ENCODE peak calls at places on chromosome 14, in five cellular contexts. One of them, this sample, is unnamed.
A peak's percentile ranks its signal among the peaks of the same experiment; 100 is the strongest.

GRCh38 chr14:51653855-51654548 is 2.3 kb downstream of the FRMD6 start:
- DNase-seq in left lobe of liver: no peak
- DNase-seq in GM13977: no peak
- DNase-seq in endothelial cell: no peak
- DNase-seq in central memory CD4-positive, alpha-beta T cell: no peak
- DNase-seq in this sample: no peak

GRCh38 chr14:30129795-30130194 is 202.1 kb upstream of the PRKD1 start:
- DNase-seq in left lobe of liver: no peak
- DNase-seq in GM13977: no peak
- DNase-seq in endothelial cell: no peak
- DNase-seq in central memory CD4-positive, alpha-beta T cell: no peak
- DNase-seq in this sample: no peak

GRCh38 chr14:31611778-31612433 is 50.7 kb downstream of the NUBPL start:
- DNase-seq in left lobe of liver: no peak
- DNase-seq in GM13977: no peak
- DNase-seq in endothelial cell: no peak
- DNase-seq in central memory CD4-positive, alpha-beta T cell: no peak
- DNase-seq in this sample: no peak

GRCh38 chr14:69543341-69544249 is 31.1 kb downstream of the CCDC177 start:
- DNase-seq in left lobe of liver: no peak
- DNase-seq in GM13977: no peak
- DNase-seq in endothelial cell: peak; percentile 68
- DNase-seq in central memory CD4-positive, alpha-beta T cell: no peak
- DNase-seq in this sample: peak; percentile 3

GRCh38 chr14:100668352-100668751 is 58.3 kb upstream of the DLK1 start:
- DNase-seq in left lobe of liver: no peak
- DNase-seq in GM13977: no peak
- DNase-seq in endothelial cell: no peak
- DNase-seq in central memory CD4-positive, alpha-beta T cell: no peak
- DNase-seq in this sample: no peak

GRCh38 chr14:99252940-99253868 is 18.8 kb downstream of the BCL11B start:
- DNase-seq in left lobe of liver: no peak
- DNase-seq in GM13977: no peak
- DNase-seq in endothelial cell: no peak
- DNase-seq in central memory CD4-positive, alpha-beta T cell: peak; percentile 73
- DNase-seq in this sample: no peak

GRCh38 chr14:51818748-51819386 is 41.5 kb upstream of the GNG2 start:
- DNase-seq in left lobe of liver: no peak
- DNase-seq in GM13977: no peak
- DNase-seq in endothelial cell: no peak
- DNase-seq in central memory CD4-positive, alpha-beta T cell: no peak
- DNase-seq in this sample: no peak

GRCh38 chr14:100375273-100375962 is 52.3 kb downstream of the SLC25A47 start:
- DNase-seq in left lobe of liver: peak; percentile 52
- DNase-seq in GM13977: peak; percentile 83
- DNase-seq in endothelial cell: peak; percentile 28
- DNase-seq in central memory CD4-positive, alpha-beta T cell: peak; percentile 31
- DNase-seq in this sample: peak; percentile 56

GRCh38 chr14:23438130-23438893 is 2.9 kb upstream of the MYH7 start:
- DNase-seq in left lobe of liver: peak; percentile 15
- DNase-seq in GM13977: no peak
- DNase-seq in endothelial cell: no peak
- DNase-seq in central memory CD4-positive, alpha-beta T cell: no peak
- DNase-seq in this sample: no peak

GRCh38 chr14:105602243-105602750 is 75.9 kb downstream of the TMEM121 start:
- DNase-seq in left lobe of liver: no peak
- DNase-seq in GM13977: no peak
- DNase-seq in endothelial cell: no peak
- DNase-seq in central memory CD4-positive, alpha-beta T cell: no peak
- DNase-seq in this sample: no peak

GRCh38 chr14:68876976-68877375 is 84.1 kb upstream of the ZFP36L1 start:
- DNase-seq in left lobe of liver: no peak
- DNase-seq in GM13977: no peak
- DNase-seq in endothelial cell: no peak
- DNase-seq in central memory CD4-positive, alpha-beta T cell: no peak
- DNase-seq in this sample: no peak

GRCh38 chr14:91555531-91555930 is 45.4 kb upstream of the PPP4R3A start:
- DNase-seq in left lobe of liver: no peak
- DNase-seq in GM13977: no peak
- DNase-seq in endothelial cell: no peak
- DNase-seq in central memory CD4-positive, alpha-beta T cell: no peak
- DNase-seq in this sample: no peak

GRCh38 chr14:98633380-98633779 is 638.6 kb downstream of the BCL11B start:
- DNase-seq in left lobe of liver: no peak
- DNase-seq in GM13977: no peak
- DNase-seq in endothelial cell: no peak
- DNase-seq in central memory CD4-positive, alpha-beta T cell: no peak
- DNase-seq in this sample: no peak

GRCh38 chr14:63857467-63858030 is 4.7 kb downstream of the SYNE2 start:
- DNase-seq in left lobe of liver: no peak
- DNase-seq in GM13977: no peak
- DNase-seq in endothelial cell: no peak
- DNase-seq in central memory CD4-positive, alpha-beta T cell: peak; percentile 62
- DNase-seq in this sample: peak; percentile 74

This sample was measured in immature natural killer cell.